ENCODE peak calls at places on chromosomes 3 and 15, in six cellular contexts. D is choroid plexus epithelial cell; F is CD4-positive, alpha-beta T cell; M is neural progenitor cell; X is OCI-LY7; R is epithelial cell of proximal tubule. Y is an unnamed sample.

GRCh38 chr15:60362318-60363023 is 35.3 kb downstream of the ANXA2 start:
- DNase-seq in D (peak), F (no peak), M (no peak), X (no peak), R (no peak), Y (peak)

GRCh38 chr3:12182687-12183441 is 24.2 kb upstream of the TIMP4 start:
- DNase-seq in D (no peak), F (no peak), M (no peak), X (no peak), R (no peak), Y (no peak)

GRCh38 chr3:195870937-195871336 is 37.4 kb downstream of the TNK2 start:
- DNase-seq in D (no peak), F (no peak), M (no peak), X (no peak), R (no peak), Y (no peak)

GRCh38 chr15:74906193-74906449 is 530 bp downstream of the FAM219B start:
- DNase-seq in D (no peak), F (peak), M (peak), X (peak), R (no peak), Y (no peak)

GRCh38 chr3:169501080-169501479 is 162.4 kb downstream of the MECOM start:
- DNase-seq in D (no peak), F (no peak), M (no peak), X (no peak), R (no peak), Y (no peak)

GRCh38 chr3:9211155-9211950 is 38.1 kb downstream of the SRGAP3 start:
- DNase-seq in D (peak), F (no peak), M (no peak), X (no peak), R (no peak), Y (peak)

GRCh38 chr3:85560088-85560790 is 601.5 kb downstream of the CADM2 start:
- DNase-seq in D (peak), F (no peak), M (no peak), X (no peak), R (peak), Y (peak)

GRCh38 chr3:176167272-176167671 is 1030.0 kb downstream of the TBL1XR1 start:
- DNase-seq in D (no peak), F (no peak), M (no peak), X (no peak), R (no peak), Y (peak)

GRCh38 chr15:70559840-70560239 is 203.5 kb downstream of the UACA start:
- DNase-seq in D (no peak), F (no peak), M (no peak), X (no peak), R (no peak), Y (no peak)

GRCh38 chr15:57537072-57537471 is 54.6 kb upstream of the MYZAP start:
- DNase-seq in D (peak), F (no peak), M (peak), X (no peak), R (no peak), Y (peak)

GRCh38 chr3:189572249-189572648 is 58.9 kb upstream of the TP63 start:
- DNase-seq in D (no peak), F (no peak), M (no peak), X (no peak), R (no peak), Y (peak)

GRCh38 chr3:183730361-183730760 is 32.8 kb downstream of the YEATS2 start:
- DNase-seq in D (no peak), F (no peak), M (no peak), X (no peak), R (no peak), Y (no peak)

GRCh38 chr3:16290827-16291196 is 25.8 kb downstream of the OXNAD1 start:
- DNase-seq in D (peak), F (no peak), M (no peak), X (peak), R (no peak), Y (no peak)

GRCh38 chr3:12991481-12991837 is 81.8 kb downstream of the IQSEC1 start:
- DNase-seq in D (no peak), F (no peak), M (no peak), X (no peak), R (no peak), Y (no peak)

GRCh38 chr3:98777801-98778220 is 14.7 kb downstream of the ST3GAL6 start:
- DNase-seq in D (peak), F (no peak), M (no peak), X (no peak), R (no peak), Y (peak)

GRCh38 chr3:172202797-172203196 is 163.4 kb downstream of the FNDC3B start:
- DNase-seq in D (no peak), F (no peak), M (no peak), X (no peak), R (no peak), Y (no peak)

GRCh38 chr3:123036352-123037014 is 8.9 kb upstream of the SEMA5B start:
- DNase-seq in D (peak), F (no peak), M (no peak), X (no peak), R (no peak), Y (peak)

GRCh38 chr3:10519236-10519635 is 13.8 kb upstream of the ATP2B2 start:
- DNase-seq in D (no peak), F (peak), M (no peak), X (no peak), R (no peak), Y (no peak)

GRCh38 chr3:128352326-128352725 is 114.4 kb downstream of the DNAJB8 start:
- DNase-seq in D (no peak), F (no peak), M (no peak), X (no peak), R (no peak), Y (no peak)

GRCh38 chr3:109804697-109805096 is 467.4 kb upstream of the DPPA4 start:
- DNase-seq in D (no peak), F (no peak), M (no peak), X (no peak), R (no peak), Y (peak)

GRCh38 chr3:197520311-197521276 is 35.2 kb downstream of the BDH1 start:
- DNase-seq in D (peak), F (no peak), M (peak), X (no peak), R (peak), Y (no peak)

GRCh38 chr3:64058592-64058991 is 35.3 kb upstream of the PSMD6 start:
- DNase-seq in D (no peak), F (no peak), M (no peak), X (no peak), R (no peak), Y (no peak)

GRCh38 chr3:109161487-109162108 is 25.1 kb downstream of the C3orf85 start:
- DNase-seq in D (no peak), F (no peak), M (no peak), X (no peak), R (no peak), Y (no peak)

GRCh38 chr3:6216135-6216792 is 644.7 kb upstream of the GRM7 start:
- DNase-seq in D (no peak), F (no peak), M (no peak), X (no peak), R (no peak), Y (no peak)

GRCh38 chr15:79168922-79169322 is 78.3 kb upstream of the RASGRF1 start:
- DNase-seq in D (peak), F (no peak), M (peak), X (no peak), R (peak), Y (peak)

GRCh38 chr15:28896944-28897343 is 11.2 kb downstream of the APBA2 start:
- DNase-seq in D (peak), F (no peak), M (no peak), X (no peak), R (peak), Y (no peak)

GRCh38 chr15:100682468-100682867 is 80.1 kb downstream of the ASB7 start:
- DNase-seq in D (peak), F (no peak), M (no peak), X (no peak), R (no peak), Y (no peak)

GRCh38 chr15:68100194-68100593 is 46.1 kb downstream of the PIAS1 start:
- DNase-seq in D (no peak), F (no peak), M (no peak), X (no peak), R (no peak), Y (no peak)
- TF ChIP-seq CTCF in D (no peak), F (no peak), M (no peak), X (no peak), R (no peak), Y (no peak)

GRCh38 chr3:57682284-57682683 is 10.6 kb downstream of the DENND6A start:
- DNase-seq in D (peak), F (no peak), M (no peak), X (no peak), R (no peak), Y (peak)
- TF ChIP-seq CTCF in D (peak), F (no peak), M (peak), X (no peak), R (peak), Y (no peak)

DNA sequence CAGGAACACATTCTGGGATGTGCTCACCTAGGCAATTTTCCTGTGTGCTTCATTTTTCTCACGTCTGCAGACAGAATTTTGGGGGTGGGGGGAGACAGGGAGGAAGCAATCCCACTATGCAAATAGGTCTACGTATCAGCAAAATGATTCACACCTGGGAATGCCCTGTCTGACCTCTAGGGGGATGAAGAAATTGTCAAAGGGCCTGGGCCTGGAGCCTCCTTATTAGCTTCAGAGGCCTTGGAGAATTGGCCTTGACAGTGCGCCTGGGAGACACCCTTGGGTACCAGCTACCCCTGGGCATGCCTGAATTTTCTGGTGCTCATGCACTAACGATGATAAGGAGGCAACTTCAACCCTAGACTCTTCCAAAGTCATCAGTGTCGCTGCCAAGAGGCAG is 207.5 kb downstream of the CADPS start:
- DNase-seq in D (no peak), F (no peak), M (peak), X (peak), R (no peak), Y (peak)
- TF ChIP-seq CTCF in D (no peak), F (no peak), M (peak), X (peak), R (peak), Y (peak)

DNA sequence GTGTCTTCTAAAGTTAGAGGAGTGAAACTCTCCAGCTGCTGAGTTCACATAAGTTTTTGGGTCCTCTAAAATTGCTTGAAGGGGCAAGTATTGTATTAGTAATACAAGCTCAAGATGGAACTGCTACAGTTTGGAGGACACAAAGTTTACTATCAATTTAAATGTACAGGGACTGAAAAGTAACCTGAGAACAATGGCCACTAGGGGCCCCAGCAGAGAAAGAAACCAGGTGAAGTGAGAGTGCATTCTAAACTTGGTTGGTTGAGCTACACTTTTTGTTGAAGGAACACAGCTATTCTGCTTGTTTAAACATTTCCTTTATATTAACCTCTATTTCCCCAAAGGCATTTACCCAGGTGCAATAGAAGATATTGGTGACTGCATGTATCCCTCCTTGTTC is 755.5 kb downstream of the GBE1 start:
- DNase-seq in D (peak), F (no peak), M (no peak), X (no peak), R (no peak), Y (no peak)
- TF ChIP-seq CTCF in D (peak), F (no peak), M (peak), X (no peak), R (peak), Y (no peak)